ENCODE peak calls at places on chromosomes 5 and 9, in nine cellular contexts. K is fibroblast of lung, O is H9, V is fibroblast of mammary gland, F is lung, U is HCT116, H is kidney, L is mammary epithelial cell, M is astrocyte of the spinal cord. D is an unnamed sample.

GRCh38 chr5:1214936-1215220 is 10.3 kb upstream of the SLC6A18 start:
- DNase-seq in K (no peak), O (no peak), V (no peak), F (no peak), U (no peak), H (no peak), L (no peak), M (no peak), D (no peak)

GRCh38 chr9:116151966-116152381 is 1.6 kb upstream of the PAPPA start:
- DNase-seq in K (peak), O (no peak), V (peak), F (no peak), U (no peak), H (no peak), L (peak), M (peak), D (no peak)

GRCh38 chr5:2750026-2750757 is 1.3 kb downstream of the IRX2 start:
- DNase-seq in K (no peak), O (peak), V (no peak), F (no peak), U (no peak), H (no peak), L (peak), M (peak), D (no peak)

GRCh38 chr9:98191615-98192502 is 578 bp downstream of the CORO2A start:
- DNase-seq in K (no peak), O (peak), V (no peak), F (peak), U (no peak), H (peak), L (peak), M (no peak), D (peak)

GRCh38 chr5:62260510-62260909 is 45.5 kb upstream of the KIF2A start:
- DNase-seq in K (no peak), O (no peak), V (no peak), F (no peak), U (no peak), H (no peak), L (no peak), M (no peak), D (no peak)

GRCh38 chr9:65449423-65449822 is 164.4 kb upstream of the FOXD4L5 start:
- DNase-seq in K (no peak), O (no peak), V (no peak), F (no peak), U (no peak), H (peak), L (no peak), M (no peak), D (no peak)

GRCh38 chr5:14705556-14705955 is 41.0 kb downstream of the OTULIN start:
- DNase-seq in K (no peak), O (no peak), V (no peak), F (no peak), U (no peak), H (no peak), L (no peak), M (no peak), D (no peak)

GRCh38 chr9:111599092-111599947 is at the start of gene PTGR1:
- DNase-seq in K (peak), O (peak), V (peak), F (peak), U (peak), H (peak), L (peak), M (peak), D (peak)

GRCh38 chr5:51987239-51987638 is 604.0 kb downstream of the ISL1 start:
- DNase-seq in K (no peak), O (no peak), V (no peak), F (no peak), U (no peak), H (no peak), L (no peak), M (no peak), D (no peak)

GRCh38 chr5:36367524-36367923 is 65.8 kb upstream of the RANBP3L start:
- DNase-seq in K (peak), O (no peak), V (peak), F (no peak), U (no peak), H (no peak), L (no peak), M (peak), D (no peak)

GRCh38 chr5:157511656-157512644 is 51.9 kb downstream of the NIPAL4 start:
- DNase-seq in K (peak), O (no peak), V (peak), F (peak), U (peak), H (peak), L (peak), M (peak), D (peak)

GRCh38 chr9:123138156-123138555 is 104.7 kb downstream of the GPR21 start:
- DNase-seq in K (no peak), O (no peak), V (peak), F (no peak), U (no peak), H (no peak), L (no peak), M (no peak), D (no peak)

GRCh38 chr9:116080561-116080960 is 73.0 kb upstream of the PAPPA start:
- DNase-seq in K (no peak), O (peak), V (no peak), F (no peak), U (no peak), H (no peak), L (no peak), M (no peak), D (no peak)

GRCh38 chr5:10590226-10591047 is 26.6 kb downstream of the ANKRD33B start:
- DNase-seq in K (peak), O (peak), V (peak), F (no peak), U (no peak), H (no peak), L (peak), M (peak), D (no peak)

GRCh38 chr5:115486728-115487127 is 57.8 kb downstream of the FEM1C start:
- DNase-seq in K (no peak), O (no peak), V (no peak), F (no peak), U (no peak), H (no peak), L (no peak), M (no peak), D (no peak)

GRCh38 chr5:168931638-168932345 is 352.6 kb upstream of the PANK3 start:
- DNase-seq in K (peak), O (no peak), V (peak), F (no peak), U (no peak), H (no peak), L (peak), M (no peak), D (no peak)

GRCh38 chr5:83048277-83048676 is 28.9 kb downstream of the TMEM167A start:
- DNase-seq in K (peak), O (no peak), V (peak), F (no peak), U (no peak), H (no peak), L (no peak), M (peak), D (no peak)

GRCh38 chr9:128192601-128193371 is 1.4 kb upstream of the CIZ1 start:
- DNase-seq in K (peak), O (no peak), V (peak), F (peak), U (peak), H (peak), L (peak), M (peak), D (peak)

GRCh38 chr5:114471529-114471928 is 109.7 kb downstream of the KCNN2 start:
- DNase-seq in K (no peak), O (no peak), V (no peak), F (no peak), U (no peak), H (no peak), L (no peak), M (no peak), D (no peak)

GRCh38 chr5:6177926-6178325 is 200.4 kb downstream of the MED10 start:
- DNase-seq in K (no peak), O (no peak), V (no peak), F (no peak), U (no peak), H (no peak), L (no peak), M (no peak), D (no peak)

GRCh38 chr5:16013334-16014065 is 166.1 kb downstream of the MARCHF11 start:
- DNase-seq in K (no peak), O (no peak), V (no peak), F (no peak), U (no peak), H (no peak), L (peak), M (no peak), D (no peak)

GRCh38 chr9:128707446-128707845 is 5.1 kb downstream of the PKN3 start:
- DNase-seq in K (no peak), O (no peak), V (no peak), F (no peak), U (no peak), H (no peak), L (no peak), M (no peak), D (no peak)

GRCh38 chr5:157651623-157652376 is 438 bp downstream of the SOX30 start:
- DNase-seq in K (peak), O (peak), V (peak), F (peak), U (no peak), H (peak), L (peak), M (peak), D (peak)

GRCh38 chr5:72204946-72205345 is 97.7 kb downstream of the MAP1B start:
- DNase-seq in K (peak), O (no peak), V (peak), F (no peak), U (no peak), H (no peak), L (no peak), M (peak), D (no peak)

DNA sequence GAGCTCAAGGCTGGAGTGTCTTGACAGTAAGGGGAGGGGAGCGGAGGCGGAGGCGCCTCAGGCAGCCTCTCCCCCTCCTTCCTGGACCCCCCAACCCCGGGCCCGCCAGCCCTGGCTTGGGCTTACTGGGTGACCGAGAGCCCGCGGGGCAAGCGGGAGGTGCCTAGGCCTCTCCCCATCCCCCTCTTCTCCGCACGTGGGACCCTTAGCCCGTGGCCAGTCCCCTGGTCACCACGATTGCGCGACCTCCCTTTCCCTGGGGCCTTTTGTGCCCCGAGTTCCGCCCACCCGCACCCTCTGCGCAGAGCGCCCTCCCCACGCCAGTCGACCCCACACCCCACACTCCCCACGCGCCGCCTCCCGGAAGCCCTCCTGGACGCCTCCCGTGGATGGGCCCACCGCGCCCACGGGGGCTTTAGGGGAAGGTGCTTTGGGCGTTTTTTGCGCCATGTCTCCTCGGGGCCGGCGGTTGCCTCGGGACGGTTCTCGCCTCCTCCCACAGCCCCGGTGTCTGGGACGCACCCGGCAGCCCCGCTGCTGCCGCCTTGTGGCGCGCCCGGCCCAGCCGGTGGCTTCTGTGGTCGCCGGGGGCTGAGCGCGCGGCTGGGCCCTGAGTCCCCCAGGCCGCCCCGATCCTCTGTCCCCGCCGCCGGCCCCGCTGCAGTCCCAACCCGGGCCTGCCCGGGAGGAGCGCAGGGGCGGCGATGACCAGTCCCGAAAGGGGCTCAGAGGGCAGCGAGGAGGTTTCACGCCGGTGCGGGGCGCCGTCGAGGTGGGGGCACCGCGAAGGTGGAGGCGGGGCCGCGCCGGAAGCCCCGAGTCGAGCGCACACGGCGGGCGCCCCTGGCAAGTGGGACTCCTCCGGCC is 3.2 kb downstream of the TOR4A start:
- DNase-seq in K (no peak), O (peak), V (no peak), F (no peak), U (no peak), H (no peak), L (no peak), M (no peak), D (no peak)
- TF ChIP-seq CTCF in K (peak), O (peak), V (no peak), F (no peak), U (no peak), H (peak), L (peak), M (peak), D (no peak)

GRCh38 chr9:37412431-37413151 is 9.9 kb upstream of the GRHPR start:
- DNase-seq in K (peak), O (peak), V (no peak), F (no peak), U (no peak), H (no peak), L (peak), M (no peak), D (no peak)

GRCh38 chr9:37408933-37409710 is 13.4 kb upstream of the GRHPR start:
- DNase-seq in K (no peak), O (no peak), V (no peak), F (no peak), U (no peak), H (peak), L (no peak), M (no peak), D (peak)

GRCh38 chr9:37410354-37410861 is 12.1 kb upstream of the GRHPR start:
- DNase-seq in K (no peak), O (no peak), V (no peak), F (no peak), U (no peak), H (no peak), L (no peak), M (no peak), D (no peak)

GRCh38 chr9:37413311-37413710 is 9.2 kb upstream of the GRHPR start:
- DNase-seq in K (no peak), O (no peak), V (no peak), F (no peak), U (no peak), H (no peak), L (peak), M (no peak), D (no peak)

GRCh38 chr9:37410969-37411785 is 11.3 kb upstream of the GRHPR start:
- DNase-seq in K (no peak), O (peak), V (no peak), F (no peak), U (no peak), H (no peak), L (peak), M (no peak), D (no peak)
- TF ChIP-seq CTCF in K (peak), O (peak), V (peak), F (no peak), U (peak), H (no peak), L (peak), M (peak), D (no peak)

GRCh38 chr5:73983661-73984060 is 357.7 kb downstream of the ARHGEF28 start:
- DNase-seq in K (no peak), O (no peak), V (no peak), F (no peak), U (no peak), H (no peak), L (peak), M (no peak), D (no peak)

GRCh38 chr5:73987915-73988314 is 361.9 kb downstream of the ARHGEF28 start:
- DNase-seq in K (peak), O (no peak), V (no peak), F (no peak), U (no peak), H (no peak), L (peak), M (no peak), D (no peak)

GRCh38 chr5:73986729-73987128 is 360.7 kb downstream of the ARHGEF28 start:
- DNase-seq in K (no peak), O (no peak), V (no peak), F (no peak), U (no peak), H (no peak), L (no peak), M (no peak), D (no peak)

GRCh38 chr5:73981696-73982095 is 355.7 kb downstream of the ARHGEF28 start:
- DNase-seq in K (no peak), O (no peak), V (no peak), F (no peak), U (no peak), H (no peak), L (no peak), M (no peak), D (no peak)

GRCh38 chr5:73985145-73985544 is 359.1 kb downstream of the ARHGEF28 start:
- DNase-seq in K (peak), O (no peak), V (peak), F (no peak), U (peak), H (no peak), L (peak), M (peak), D (no peak)
- TF ChIP-seq CTCF in K (peak), O (peak), V (peak), F (no peak), U (peak), H (no peak), L (peak), M (peak), D (peak)

GRCh38 chr9:117160254-117160653 is 254.6 kb downstream of the ASTN2 start:
- DNase-seq in K (no peak), O (no peak), V (no peak), F (no peak), U (no peak), H (no peak), L (no peak), M (no peak), D (no peak)
- TF ChIP-seq CTCF in K (no peak), O (peak), V (peak), F (no peak), U (no peak), H (no peak), L (peak), M (peak), D (no peak)

GRCh38 chr5:143404416-143405062 is 1.1 kb upstream of the NR3C1 start:
- DNase-seq in K (peak), O (peak), V (peak), F (peak), U (no peak), H (peak), L (peak), M (peak), D (peak)
- TF ChIP-seq CTCF in K (no peak), O (no peak), V (peak), F (no peak), U (no peak), H (no peak), L (no peak), M (no peak), D (no peak)

D was measured in transverse colon.